ENCODE peak calls at places on chromosomes 2 and 18, in eight cellular contexts. Y is naive thymus-derived CD4-positive, alpha-beta T cell; R is GM06990; D is HL-60; L is skeletal muscle cell; A is vagina; G is astrocyte of the cerebellum; C is aorta. N is an unnamed sample.

GRCh38 chr18:79169958-79170555 is 100.9 kb downstream of the ATP9B start:
- DNase-seq in R (no peak), A (no peak), L (peak; percentile 16), D (peak; percentile 67), G (no peak), Y (no peak), C (no peak), N (no peak)

GRCh38 chr2:204842731-204843490 is 297.6 kb downstream of the PARD3B start:
- DNase-seq in Y (no peak), C (peak; percentile 79), D (no peak), G (peak; percentile 82), L (peak; percentile 93), R (no peak), A (no peak), N (peak; percentile 89)

GRCh38 chr2:23145460-23145859 is 239.5 kb upstream of the KLHL29 start:
- DNase-seq in R (no peak), G (no peak), C (no peak), Y (no peak), D (no peak), L (no peak), A (no peak), N (no peak)

GRCh38 chr2:155748126-155748525 is 584.4 kb downstream of the NR4A2 start:
- DNase-seq in C (no peak), A (no peak), Y (no peak), R (no peak), L (no peak), G (no peak), D (no peak), N (no peak)

GRCh38 chr2:232888839-232889529 is 18.9 kb downstream of the SNORC start:
- DNase-seq in A (no peak), C (peak; percentile 36), D (no peak), Y (no peak), R (no peak), G (no peak), L (no peak), N (no peak)

GRCh38 chr2:30516166-30516565 is 69.1 kb downstream of the LCLAT1 start:
- DNase-seq in R (no peak), L (no peak), G (no peak), Y (no peak), A (no peak), C (no peak), D (no peak), N (no peak)

GRCh38 chr18:37429768-37430167 is 135.8 kb downstream of the CELF4 start:
- DNase-seq in C (no peak), A (no peak), D (peak; percentile 23), R (no peak), Y (no peak), G (no peak), L (no peak), N (no peak)

GRCh38 chr2:216880509-216881184 is 20.8 kb upstream of the TNP1 start:
- DNase-seq in C (no peak), G (no peak), Y (no peak), A (no peak), L (no peak), D (no peak), R (no peak), N (no peak)

GRCh38 chr2:155715705-155716104 is 616.8 kb downstream of the NR4A2 start:
- DNase-seq in L (no peak), Y (no peak), D (no peak), C (no peak), G (no peak), A (no peak), R (no peak), N (no peak)

DNA sequence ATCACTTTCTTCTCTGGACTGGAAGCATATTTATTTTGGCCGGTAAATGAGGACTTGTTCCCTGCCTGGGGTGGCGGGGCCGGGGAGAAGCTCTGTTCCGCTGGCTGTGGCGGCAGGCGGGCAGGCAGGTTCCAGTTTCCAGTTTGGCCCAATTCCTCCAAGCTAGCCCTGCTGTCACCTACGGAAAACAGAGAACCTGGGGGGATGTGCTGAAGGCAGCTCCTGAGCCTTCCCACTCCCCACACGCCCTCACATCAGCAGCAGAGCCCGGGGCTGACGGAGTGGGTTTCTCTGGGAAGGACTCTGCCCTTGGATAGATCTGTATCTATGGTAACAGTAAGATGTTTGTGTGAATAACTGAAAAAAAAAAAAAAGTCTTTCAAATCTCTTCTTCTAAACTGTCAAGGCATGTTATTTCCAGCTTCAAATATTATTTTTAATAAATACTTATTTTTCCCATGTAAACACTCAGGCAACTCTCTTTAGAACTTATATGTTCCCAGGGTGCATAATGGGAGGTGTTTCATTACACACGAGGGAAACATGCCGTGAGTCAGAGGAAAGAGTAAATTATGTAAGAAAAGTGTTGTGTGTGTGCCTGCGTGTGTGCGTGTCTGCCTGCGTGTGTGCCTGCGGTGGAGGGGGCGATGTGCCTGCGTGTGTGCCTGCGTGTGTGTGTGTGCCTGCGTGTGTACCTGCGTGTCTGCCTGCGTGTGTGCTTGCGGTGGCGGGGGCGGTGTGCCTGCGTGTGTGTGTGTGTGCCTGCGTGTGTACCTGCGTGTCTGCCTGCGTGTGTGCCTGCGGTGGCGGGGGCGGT is 116.1 kb upstream of the ZNF516 start:
- DNase-seq in R (no peak), C (no peak), A (no peak), G (no peak), L (peak; percentile 43), Y (no peak), D (no peak), N (peak; percentile 34)
- H3K4me3 ChIP-seq in R (no peak overlapping the region), C (no peak overlapping the region), A (peak overlapping the region; percentile 14), G (peak overlapping the region; percentile 38), L (peak overlapping the region; percentile 28), Y (no peak overlapping the region), D (no peak overlapping the region), N (peak overlapping the region; percentile 2)

GRCh38 chr2:218366621-218367414 is 10.2 kb downstream of the CATIP start:
- DNase-seq in L (no peak), C (no peak), Y (no peak), A (no peak), D (no peak), G (no peak), R (no peak), N (no peak)
- H3K4me3 ChIP-seq in L (peak overlapping the region; percentile 48), C (no peak overlapping the region), Y (peak overlapping the region; percentile 74), A (peak overlapping the region; percentile 63), D (peak overlapping the region; percentile 48), G (peak overlapping the region; percentile 45), R (peak overlapping the region; percentile 77), N (no peak overlapping the region)

GRCh38 chr18:74496508-74497307 is 545 bp downstream of the CNDP2 start:
- DNase-seq in A (no peak), C (peak; percentile 88), G (no peak), R (no peak), L (no peak), D (peak; percentile 63), Y (peak; percentile 30), N (no peak)

GRCh38 chr18:74497308-74497640 is 1.1 kb downstream of the CNDP2 start:
- DNase-seq in A (no peak), G (no peak), L (no peak), R (no peak), C (no peak), Y (no peak), D (no peak), N (no peak)

GRCh38 chr18:74499633-74500032 is 3.5 kb downstream of the CNDP2 start:
- DNase-seq in L (no peak), A (no peak), D (peak; percentile 88), R (peak; percentile 57), G (no peak), C (no peak), Y (no peak), N (no peak)

GRCh38 chr18:74497778-74498177 is 1.6 kb downstream of the CNDP2 start:
- DNase-seq in A (no peak), G (no peak), C (no peak), D (no peak), Y (no peak), R (no peak), L (no peak), N (no peak)

GRCh38 chr18:74498712-74499629 is 2.8 kb downstream of the CNDP2 start:
- DNase-seq in D (peak; percentile 92), Y (peak; percentile 52), G (no peak), A (no peak), L (no peak), C (no peak), R (peak; percentile 62), N (no peak)
- H3K4me3 ChIP-seq in D (peak overlapping the region; percentile 56), Y (peak overlapping the region; percentile 72), G (no peak overlapping the region), A (peak overlapping the region; percentile 6), L (peak overlapping the region; percentile 4), C (no peak overlapping the region), R (peak overlapping the region; percentile 73), N (no peak overlapping the region)

DNA sequence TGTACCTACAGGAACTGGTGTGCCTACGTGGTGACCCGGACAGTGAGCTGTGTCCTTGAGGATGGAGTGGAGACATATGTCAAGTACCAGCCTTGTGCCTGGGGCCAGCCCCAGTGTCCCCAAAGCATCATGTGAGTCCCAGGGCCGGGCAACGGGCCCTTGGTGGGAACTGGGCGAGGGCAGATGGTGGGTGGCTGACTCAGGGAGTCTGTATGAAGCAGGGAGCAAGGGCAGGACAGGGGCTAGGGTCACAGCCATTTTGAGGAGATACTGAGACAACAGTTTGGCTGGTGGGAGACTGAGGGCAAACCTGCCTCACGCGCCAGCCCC is 1.7 kb downstream of the EMILIN1 start:
- DNase-seq in R (no peak), A (no peak), C (no peak), D (no peak), L (no peak), G (no peak), Y (no peak), N (no peak)
- H3K4me3 ChIP-seq in R (no peak overlapping the region), A (peak overlapping the region; percentile 77), C (peak overlapping the region; percentile 77), D (no peak overlapping the region), L (peak overlapping the region; percentile 84), G (peak overlapping the region; percentile 63), Y (no peak overlapping the region), N (peak overlapping the region; percentile 92)

GRCh38 chr2:210195066-210195852 is 24.1 kb upstream of the KANSL1L start:
- DNase-seq in C (no peak), L (no peak), D (peak; percentile 28), Y (no peak), R (no peak), A (no peak), G (peak; percentile 41), N (peak; percentile 16)
- H3K4me3 ChIP-seq in C (no peak overlapping the region), L (peak overlapping the region; percentile 35), D (peak overlapping the region; percentile 7), Y (no peak overlapping the region), R (no peak overlapping the region), A (no peak overlapping the region), G (peak overlapping the region; percentile 6), N (peak overlapping the region; percentile 4)

N was measured in AG09309.